ENCODE peak calls at places on chromosome 22, in nine cellular contexts. H is GM10248; T is activated CD8-positive, alpha-beta memory T cell treated with anti-CD3 and anti-CD28 coated beads, Interleukin-2, amount 50 U/mL, for 4 hours; R is stimulated activated CD4-positive, alpha-beta T cell treated with anti-CD3 and anti-CD28 coated beads, TNF-alpha, amount 100 ng/mL, for 1 hour; U is nucleus accumbens; K is effector CD4-positive, alpha-beta T cell; O is HepG2; G is A549; Y is substantia nigra. J is an unnamed sample.

GRCh38 chr22:37404126-37404525 is 23.2 kb downstream of the ELFN2 start:
- DNase-seq in H (no peak), Y (no peak), K (no peak), U (no peak), G (no peak), O (no peak), T (no peak), R (no peak), J (no peak)

GRCh38 chr22:35552186-35552842 is 11.7 kb downstream of the RASD2 start:
- DNase-seq in G (peak; percentile 30), H (peak; percentile 85), Y (no peak), U (no peak), O (peak; percentile 23), K (peak; percentile 72), R (peak; percentile 73), T (peak; percentile 69), J (peak; percentile 70)

GRCh38 chr22:32880906-32881596 is 79.5 kb downstream of the TIMP3 start:
- DNase-seq in U (no peak), R (no peak), Y (peak; percentile 16), K (no peak), O (no peak), G (no peak), T (no peak), H (no peak), J (peak; percentile 86)

GRCh38 chr22:19586922-19587684 is 62.9 kb upstream of the CLDN5 start:
- DNase-seq in K (no peak), Y (no peak), U (no peak), G (no peak), O (no peak), H (no peak), T (no peak), R (no peak), J (no peak)

GRCh38 chr22:20249797-20250354 is 18.2 kb downstream of the RTN4R start:
- DNase-seq in T (no peak), R (no peak), G (no peak), K (no peak), O (no peak), H (no peak), U (no peak), Y (peak; percentile 56), J (no peak)

GRCh38 chr22:27057717-27058116 is 400.3 kb downstream of the MIAT start:
- DNase-seq in G (no peak), R (no peak), K (no peak), O (no peak), H (no peak), T (no peak), Y (no peak), U (no peak), J (no peak)

GRCh38 chr22:48629631-48630443 is 1197.8 kb downstream of the BRD1 start:
- DNase-seq in K (no peak), O (no peak), Y (peak; percentile 88), R (no peak), H (no peak), G (no peak), U (peak; percentile 65), T (no peak), J (no peak)

GRCh38 chr22:27718186-27719032 is 83.1 kb downstream of the MN1 start:
- DNase-seq in Y (no peak), G (peak; percentile 95), O (peak; percentile 25), U (no peak), K (no peak), H (no peak), T (no peak), R (no peak), J (peak; percentile 11)

GRCh38 chr22:42261266-42261665 is 9.2 kb downstream of the TCF20 start:
- DNase-seq in G (no peak), Y (no peak), R (no peak), H (no peak), K (no peak), T (no peak), O (no peak), U (no peak), J (no peak)

GRCh38 chr22:25757686-25758085 is 15.7 kb downstream of the MYO18B start:
- DNase-seq in K (no peak), U (no peak), O (no peak), R (no peak), T (no peak), Y (no peak), H (no peak), G (no peak), J (no peak)

GRCh38 chr22:40383905-40384304 is 13.5 kb downstream of the SGSM3 start:
- DNase-seq in T (no peak), O (no peak), R (no peak), G (no peak), U (no peak), Y (no peak), H (no peak), K (no peak), J (no peak)

GRCh38 chr22:49555526-49555925 is 272.1 kb downstream of the BRD1 start:
- DNase-seq in T (no peak), G (no peak), K (no peak), R (no peak), O (no peak), H (no peak), Y (no peak), U (no peak), J (no peak)

GRCh38 chr22:27745154-27745553 is 56.4 kb downstream of the MN1 start:
- DNase-seq in U (no peak), O (no peak), Y (no peak), H (no peak), K (no peak), R (no peak), T (no peak), G (no peak), J (no peak)

GRCh38 chr22:45583504-45583903 is 80.8 kb downstream of the FBLN1 start:
- DNase-seq in O (no peak), K (no peak), G (no peak), R (no peak), Y (no peak), U (no peak), H (no peak), T (no peak), J (no peak)

GRCh38 chr22:46212195-46212594 is 37.9 kb downstream of the CDPF1 start:
- DNase-seq in K (no peak), R (no peak), H (no peak), Y (no peak), T (no peak), U (no peak), O (no peak), G (no peak), J (no peak)

GRCh38 chr22:44758354-44758969 is 6.1 kb downstream of the ARHGAP8 start:
- DNase-seq in T (no peak), H (no peak), K (no peak), U (no peak), R (no peak), O (no peak), G (no peak), Y (no peak), J (no peak)

GRCh38 chr22:32448980-32449379 is 15.3 kb downstream of the BPIFC start:
- DNase-seq in K (no peak), R (no peak), U (no peak), Y (no peak), H (no peak), O (no peak), T (no peak), G (no peak), J (no peak)

GRCh38 chr22:37544955-37545702 is 15.2 kb upstream of the CDC42EP1 start:
- DNase-seq in H (peak; percentile 76), O (peak; percentile 81), K (peak; percentile 25), U (peak; percentile 49), Y (peak; percentile 70), T (peak; percentile 50), R (no peak), G (peak; percentile 73), J (peak; percentile 64)

GRCh38 chr22:45127866-45128265 is 35.9 kb upstream of the NUP50 start:
- DNase-seq in K (no peak), U (no peak), Y (no peak), H (no peak), G (no peak), O (no peak), T (no peak), R (no peak), J (no peak)

GRCh38 chr22:35072939-35073338 is 7.0 kb downstream of the ISX start:
- DNase-seq in K (no peak), O (no peak), H (no peak), R (no peak), U (no peak), T (no peak), G (no peak), Y (no peak), J (no peak)

J was measured in KBM-7.